ENCODE peak calls at places on chromosomes 12 and 14, in five cellular contexts. One of them, this sample, is unnamed.

GRCh38 chr14:19947413-19948090 is 16.8 kb downstream of the OR4K1 start:
- DNase-seq in K562: no peak
- DNase-seq in A549: no peak
- DNase-seq in HepG2: no peak
- DNase-seq in GM12878: no peak
- DNase-seq in this sample: no peak

GRCh38 chr12:15532364-15532977 is 210.2 kb downstream of the PTPRO start:
- DNase-seq in K562: peak
- DNase-seq in GM12878: peak
- DNase-seq in HepG2: peak
- DNase-seq in A549: peak
- DNase-seq in this sample: peak

GRCh38 chr12:17062296-17063061 is 456.5 kb upstream of the LMO3 start:
- DNase-seq in GM12878: no peak
- DNase-seq in A549: peak
- DNase-seq in HepG2: no peak
- DNase-seq in K562: no peak
- DNase-seq in this sample: no peak

GRCh38 chr14:34365309-34365915 is 96.6 kb downstream of the SPTSSA start:
- DNase-seq in A549: peak
- DNase-seq in GM12878: no peak
- DNase-seq in K562: no peak
- DNase-seq in HepG2: peak
- DNase-seq in this sample: peak

GRCh38 chr14:63922696-63923421 is 70.1 kb downstream of the SYNE2 start:
- DNase-seq in GM12878: no peak
- DNase-seq in K562: no peak
- DNase-seq in HepG2: peak
- DNase-seq in A549: peak
- DNase-seq in this sample: peak

GRCh38 chr12:120734210-120734609 is 8.6 kb downstream of the ACADS start:
- DNase-seq in A549: no peak
- DNase-seq in HepG2: no peak
- DNase-seq in GM12878: no peak
- DNase-seq in K562: no peak
- DNase-seq in this sample: no peak

GRCh38 chr14:24224618-24225071 is 7.5 kb downstream of the NEDD8 start:
- DNase-seq in HepG2: no peak
- DNase-seq in GM12878: no peak
- DNase-seq in K562: no peak
- DNase-seq in A549: no peak
- DNase-seq in this sample: peak

GRCh38 chr12:89370850-89371249 is 18.5 kb upstream of the DUSP6 start:
- DNase-seq in K562: no peak
- DNase-seq in A549: no peak
- DNase-seq in GM12878: no peak
- DNase-seq in HepG2: no peak
- DNase-seq in this sample: peak

GRCh38 chr14:31827325-31827724 is 249.8 kb upstream of the ARHGAP5 start:
- DNase-seq in HepG2: no peak
- DNase-seq in GM12878: no peak
- DNase-seq in K562: no peak
- DNase-seq in A549: no peak
- DNase-seq in this sample: no peak

GRCh38 chr12:76784600-76785051 is 20.7 kb downstream of the ZDHHC17 start:
- DNase-seq in GM12878: no peak
- DNase-seq in A549: no peak
- DNase-seq in HepG2: no peak
- DNase-seq in K562: no peak
- DNase-seq in this sample: peak
- H3K4me3 ChIP-seq in GM12878: no peak
- H3K4me3 ChIP-seq in A549: no peak
- H3K4me3 ChIP-seq in HepG2: no peak
- H3K4me3 ChIP-seq in K562: no peak
- H3K4me3 ChIP-seq in this sample: no peak

DNA sequence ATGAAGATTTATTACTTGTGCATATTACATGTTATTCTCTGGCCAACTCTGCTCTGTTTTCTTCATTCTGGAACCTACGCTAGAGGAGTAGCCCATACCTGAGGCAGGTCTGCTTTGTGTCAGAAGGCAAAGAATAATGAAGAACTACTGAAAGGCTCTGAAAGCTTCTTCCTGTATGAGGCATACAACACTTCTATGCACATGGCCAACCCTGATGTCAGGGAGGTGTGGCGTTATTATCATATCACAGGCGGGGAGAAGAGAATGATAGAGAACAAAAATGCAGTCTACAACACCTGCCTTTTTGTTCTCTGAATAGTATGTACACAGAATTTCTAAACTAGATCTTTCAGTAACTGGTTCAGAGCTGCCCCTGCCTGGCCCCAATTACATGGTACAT is 32.5 kb upstream of the CRY1 start:
- DNase-seq in A549: no peak
- DNase-seq in GM12878: no peak
- DNase-seq in HepG2: no peak
- DNase-seq in K562: no peak
- DNase-seq in this sample: no peak
- TF ChIP-seq BHLHE40 in A549: no peak
- TF ChIP-seq BHLHE40 in GM12878: no peak
- TF ChIP-seq BHLHE40 in HepG2: no peak
- TF ChIP-seq BHLHE40 in K562: no peak
- TF ChIP-seq BHLHE40 in this sample: no peak

GRCh38 chr14:72383869-72384268 is 451.6 kb downstream of the RGS6 start:
- DNase-seq in GM12878: no peak
- DNase-seq in A549: no peak
- DNase-seq in HepG2: no peak
- DNase-seq in K562: no peak
- DNase-seq in this sample: no peak
- H3K4me3 ChIP-seq in GM12878: no peak
- H3K4me3 ChIP-seq in A549: no peak
- H3K4me3 ChIP-seq in HepG2: no peak
- H3K4me3 ChIP-seq in K562: no peak
- H3K4me3 ChIP-seq in this sample: peak

DNA sequence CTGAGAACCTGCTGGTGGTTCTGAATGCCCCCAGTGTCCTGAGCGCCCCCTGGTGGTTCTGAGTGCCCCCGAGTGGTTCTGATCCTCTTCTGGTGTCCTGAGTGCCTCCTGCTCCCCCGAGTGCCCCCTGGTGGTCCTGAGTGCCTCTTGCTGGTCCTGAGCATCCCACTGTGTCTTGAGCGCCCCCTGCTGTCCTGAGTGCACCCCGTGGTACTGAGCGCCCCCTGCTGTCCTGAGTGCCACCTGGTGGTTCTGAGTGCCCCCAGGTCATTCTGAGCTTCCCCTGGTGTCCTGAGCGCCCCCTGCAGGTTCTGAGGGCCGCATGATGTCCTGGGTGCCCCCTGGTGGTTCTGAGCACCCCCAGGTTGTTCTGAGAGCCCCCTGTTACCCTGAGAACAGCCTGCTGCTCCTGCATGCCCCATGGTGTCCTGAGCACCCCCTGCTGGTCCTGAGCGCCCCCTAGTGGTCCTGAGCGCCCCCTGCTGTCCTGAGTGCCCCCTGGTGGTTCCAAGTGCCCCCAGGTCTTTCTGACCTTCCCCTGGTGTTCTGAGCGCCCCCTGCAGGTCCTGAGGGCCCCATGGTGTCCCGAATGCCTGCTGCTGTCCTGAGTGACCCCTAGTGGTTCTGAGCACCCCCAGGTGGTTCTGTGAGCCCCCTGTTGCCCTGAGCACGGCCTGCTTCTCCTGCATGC is 1165.4 kb downstream of the TMEM121 start:
- DNase-seq in GM12878: peak
- DNase-seq in A549: peak
- DNase-seq in HepG2: peak
- DNase-seq in K562: peak
- DNase-seq in this sample: no peak
- TF ChIP-seq BHLHE40 in GM12878: no peak
- TF ChIP-seq BHLHE40 in A549: no peak
- TF ChIP-seq BHLHE40 in HepG2: no peak
- TF ChIP-seq BHLHE40 in K562: no peak
- TF ChIP-seq BHLHE40 in this sample: no peak

DNA sequence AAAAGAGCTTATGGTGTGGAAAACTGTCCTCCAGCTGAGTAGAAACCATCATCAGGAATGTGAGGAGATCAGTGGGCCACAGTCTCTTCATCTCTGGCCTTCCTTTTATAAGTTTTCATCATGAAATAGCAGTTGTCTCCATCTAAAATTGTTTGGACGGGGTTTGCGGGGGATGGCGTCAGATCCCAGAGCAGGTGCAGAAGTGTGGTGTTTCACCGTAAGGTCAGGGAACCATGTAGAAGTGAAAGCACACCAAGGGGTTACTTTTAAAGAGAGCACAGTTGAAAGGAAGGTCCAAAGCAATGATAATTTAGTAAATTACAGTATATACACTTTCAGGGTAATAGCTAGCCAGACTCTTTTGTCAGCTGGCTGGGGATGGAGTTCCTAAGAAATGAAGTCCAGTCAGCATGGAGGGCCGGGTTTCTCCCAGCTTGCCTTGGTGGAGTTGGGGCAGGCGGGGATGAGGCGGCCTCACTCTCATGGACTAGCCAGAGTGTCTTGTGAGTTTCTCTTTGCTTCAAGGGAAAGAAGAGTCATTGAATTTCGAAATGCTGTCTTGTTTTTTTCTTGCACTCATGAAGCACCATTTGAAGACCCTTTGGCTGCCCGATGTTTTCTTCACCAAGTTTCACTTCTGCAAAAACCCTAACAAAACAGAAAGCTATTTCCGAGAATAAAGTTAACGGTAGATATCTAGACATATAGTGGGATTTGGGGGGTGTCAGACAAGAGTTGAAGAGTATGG is 100.6 kb downstream of the ETV6 start:
- DNase-seq in HepG2: no peak
- DNase-seq in K562: no peak
- DNase-seq in A549: no peak
- DNase-seq in GM12878: peak
- DNase-seq in this sample: no peak
- H3K4me3 ChIP-seq in HepG2: no peak
- H3K4me3 ChIP-seq in K562: no peak
- H3K4me3 ChIP-seq in A549: no peak
- H3K4me3 ChIP-seq in GM12878: peak
- H3K4me3 ChIP-seq in this sample: no peak

GRCh38 chr14:21933681-21934080 is 260.1 kb upstream of the OR4E1 start:
- DNase-seq in K562: no peak
- DNase-seq in HepG2: no peak
- DNase-seq in GM12878: no peak
- DNase-seq in A549: no peak
- DNase-seq in this sample: no peak
- TF ChIP-seq BHLHE40 in K562: no peak
- TF ChIP-seq BHLHE40 in HepG2: no peak
- TF ChIP-seq BHLHE40 in GM12878: no peak
- TF ChIP-seq BHLHE40 in A549: no peak
- TF ChIP-seq BHLHE40 in this sample: no peak

GRCh38 chr12:1504304-1505150 is 89.9 kb downstream of the FBXL14 start:
- DNase-seq in GM12878: no peak
- DNase-seq in K562: no peak
- DNase-seq in A549: no peak
- DNase-seq in HepG2: no peak
- DNase-seq in this sample: no peak
- H3K4me3 ChIP-seq in GM12878: no peak
- H3K4me3 ChIP-seq in K562: no peak
- H3K4me3 ChIP-seq in A549: no peak
- H3K4me3 ChIP-seq in HepG2: no peak
- H3K4me3 ChIP-seq in this sample: no peak

GRCh38 chr12:130075497-130076076 is 86.7 kb upstream of the FZD10 start:
- DNase-seq in K562: no peak
- DNase-seq in GM12878: no peak
- DNase-seq in HepG2: no peak
- DNase-seq in A549: no peak
- DNase-seq in this sample: no peak

GRCh38 chr12:130073721-130074120 is 88.5 kb upstream of the FZD10 start:
- DNase-seq in GM12878: no peak
- DNase-seq in A549: no peak
- DNase-seq in K562: no peak
- DNase-seq in HepG2: no peak
- DNase-seq in this sample: no peak

GRCh38 chr12:130076752-130077151 is 85.5 kb upstream of the FZD10 start:
- DNase-seq in A549: no peak
- DNase-seq in HepG2: no peak
- DNase-seq in GM12878: no peak
- DNase-seq in K562: no peak
- DNase-seq in this sample: no peak

GRCh38 chr12:130074661-130075406 is 87.4 kb upstream of the FZD10 start:
- DNase-seq in A549: no peak
- DNase-seq in GM12878: no peak
- DNase-seq in K562: no peak
- DNase-seq in HepG2: no peak
- DNase-seq in this sample: no peak

GRCh38 chr12:130076126-130076525 is 86.1 kb upstream of the FZD10 start:
- DNase-seq in HepG2: no peak
- DNase-seq in GM12878: no peak
- DNase-seq in A549: no peak
- DNase-seq in K562: no peak
- DNase-seq in this sample: no peak
- TF ChIP-seq BHLHE40 in HepG2: no peak
- TF ChIP-seq BHLHE40 in GM12878: no peak
- TF ChIP-seq BHLHE40 in A549: no peak
- TF ChIP-seq BHLHE40 in K562: no peak
- TF ChIP-seq BHLHE40 in this sample: no peak